ENCODE peak calls at places on chromosomes 12 and 14, in eight cellular contexts. One of them, this sample, is unnamed.

GRCh38 chr14:68894123-68894522 is 85.0 kb downstream of the ACTN1 start:
- DNase-seq in astrocyte of the spinal cord: no peak
- DNase-seq in prostate gland: no peak
- DNase-seq in progenitor cell of endocrine pancreas: no peak
- DNase-seq in GM12864: no peak
- DNase-seq in CD8-positive, alpha-beta T cell: no peak
- DNase-seq in mucosa of descending colon: no peak
- DNase-seq in SK-N-SH: no peak
- DNase-seq in this sample: no peak

GRCh38 chr14:26863736-26864135 is 265.9 kb upstream of the NOVA1 start:
- DNase-seq in astrocyte of the spinal cord: peak
- DNase-seq in mucosa of descending colon: no peak
- DNase-seq in prostate gland: no peak
- DNase-seq in CD8-positive, alpha-beta T cell: no peak
- DNase-seq in SK-N-SH: no peak
- DNase-seq in GM12864: no peak
- DNase-seq in progenitor cell of endocrine pancreas: no peak
- DNase-seq in this sample: no peak

GRCh38 chr12:114916531-114916930 is 232.6 kb upstream of the TBX3 start:
- DNase-seq in prostate gland: no peak
- DNase-seq in GM12864: no peak
- DNase-seq in mucosa of descending colon: no peak
- DNase-seq in astrocyte of the spinal cord: peak
- DNase-seq in SK-N-SH: no peak
- DNase-seq in progenitor cell of endocrine pancreas: no peak
- DNase-seq in CD8-positive, alpha-beta T cell: no peak
- DNase-seq in this sample: no peak

GRCh38 chr14:76720382-76720813 is 40.9 kb upstream of the VASH1 start:
- DNase-seq in CD8-positive, alpha-beta T cell: no peak
- DNase-seq in GM12864: peak
- DNase-seq in prostate gland: no peak
- DNase-seq in astrocyte of the spinal cord: peak
- DNase-seq in progenitor cell of endocrine pancreas: no peak
- DNase-seq in mucosa of descending colon: peak
- DNase-seq in SK-N-SH: peak
- DNase-seq in this sample: peak

GRCh38 chr14:101559624-101560533 is 1.4 kb upstream of the DIO3 start:
- DNase-seq in progenitor cell of endocrine pancreas: peak
- DNase-seq in mucosa of descending colon: peak
- DNase-seq in prostate gland: no peak
- DNase-seq in GM12864: no peak
- DNase-seq in astrocyte of the spinal cord: no peak
- DNase-seq in SK-N-SH: peak
- DNase-seq in CD8-positive, alpha-beta T cell: no peak
- DNase-seq in this sample: no peak

GRCh38 chr12:24948452-24948815 is 467 bp downstream of the BCAT1 start:
- DNase-seq in mucosa of descending colon: no peak
- DNase-seq in progenitor cell of endocrine pancreas: no peak
- DNase-seq in prostate gland: no peak
- DNase-seq in GM12864: peak
- DNase-seq in SK-N-SH: peak
- DNase-seq in astrocyte of the spinal cord: peak
- DNase-seq in CD8-positive, alpha-beta T cell: no peak
- DNase-seq in this sample: peak

GRCh38 chr12:49335118-49335954 is 1.7 kb downstream of the C1QL4 start:
- DNase-seq in SK-N-SH: no peak
- DNase-seq in prostate gland: no peak
- DNase-seq in progenitor cell of endocrine pancreas: no peak
- DNase-seq in GM12864: no peak
- DNase-seq in astrocyte of the spinal cord: no peak
- DNase-seq in CD8-positive, alpha-beta T cell: no peak
- DNase-seq in mucosa of descending colon: no peak
- DNase-seq in this sample: no peak

GRCh38 chr14:42110167-42110566 is 503.5 kb downstream of the LRFN5 start:
- DNase-seq in SK-N-SH: peak
- DNase-seq in progenitor cell of endocrine pancreas: no peak
- DNase-seq in prostate gland: no peak
- DNase-seq in GM12864: no peak
- DNase-seq in astrocyte of the spinal cord: peak
- DNase-seq in mucosa of descending colon: no peak
- DNase-seq in CD8-positive, alpha-beta T cell: no peak
- DNase-seq in this sample: peak

GRCh38 chr12:70365648-70366518 is at the start of gene KCNMB4:
- DNase-seq in GM12864: no peak
- DNase-seq in mucosa of descending colon: peak
- DNase-seq in prostate gland: peak
- DNase-seq in astrocyte of the spinal cord: peak
- DNase-seq in progenitor cell of endocrine pancreas: peak
- DNase-seq in CD8-positive, alpha-beta T cell: peak
- DNase-seq in SK-N-SH: peak
- DNase-seq in this sample: peak

GRCh38 chr14:90905531-90905930 is 89.3 kb upstream of the TTC7B start:
- DNase-seq in prostate gland: no peak
- DNase-seq in mucosa of descending colon: no peak
- DNase-seq in GM12864: peak
- DNase-seq in progenitor cell of endocrine pancreas: no peak
- DNase-seq in SK-N-SH: no peak
- DNase-seq in CD8-positive, alpha-beta T cell: no peak
- DNase-seq in astrocyte of the spinal cord: no peak
- DNase-seq in this sample: peak

GRCh38 chr14:93132472-93133065 is 16.8 kb upstream of the ITPK1 start:
- DNase-seq in SK-N-SH: peak
- DNase-seq in astrocyte of the spinal cord: peak
- DNase-seq in progenitor cell of endocrine pancreas: no peak
- DNase-seq in CD8-positive, alpha-beta T cell: peak
- DNase-seq in mucosa of descending colon: no peak
- DNase-seq in GM12864: no peak
- DNase-seq in prostate gland: no peak
- DNase-seq in this sample: no peak

GRCh38 chr14:67285876-67286452 is 44.7 kb downstream of the PALS1 start:
- DNase-seq in SK-N-SH: peak
- DNase-seq in GM12864: no peak
- DNase-seq in mucosa of descending colon: no peak
- DNase-seq in CD8-positive, alpha-beta T cell: no peak
- DNase-seq in astrocyte of the spinal cord: peak
- DNase-seq in prostate gland: no peak
- DNase-seq in progenitor cell of endocrine pancreas: no peak
- DNase-seq in this sample: peak

GRCh38 chr12:95218852-95219171 is 1.2 kb downstream of the VEZT start:
- DNase-seq in progenitor cell of endocrine pancreas: no peak
- DNase-seq in GM12864: no peak
- DNase-seq in prostate gland: no peak
- DNase-seq in mucosa of descending colon: peak
- DNase-seq in astrocyte of the spinal cord: no peak
- DNase-seq in CD8-positive, alpha-beta T cell: peak
- DNase-seq in SK-N-SH: no peak
- DNase-seq in this sample: peak

GRCh38 chr14:64012720-64013119 is 159.9 kb downstream of the SYNE2 start:
- DNase-seq in SK-N-SH: no peak
- DNase-seq in mucosa of descending colon: no peak
- DNase-seq in progenitor cell of endocrine pancreas: no peak
- DNase-seq in GM12864: no peak
- DNase-seq in prostate gland: no peak
- DNase-seq in astrocyte of the spinal cord: no peak
- DNase-seq in CD8-positive, alpha-beta T cell: no peak
- DNase-seq in this sample: no peak

GRCh38 chr12:109432842-109433304 is 44.2 kb downstream of the KCTD10 start:
- DNase-seq in prostate gland: peak
- DNase-seq in SK-N-SH: peak
- DNase-seq in astrocyte of the spinal cord: peak
- DNase-seq in mucosa of descending colon: peak
- DNase-seq in CD8-positive, alpha-beta T cell: peak
- DNase-seq in progenitor cell of endocrine pancreas: peak
- DNase-seq in GM12864: peak
- DNase-seq in this sample: peak
- TF ChIP-seq CTCF in prostate gland: peak
- TF ChIP-seq CTCF in SK-N-SH: peak
- TF ChIP-seq CTCF in astrocyte of the spinal cord: peak
- TF ChIP-seq CTCF in mucosa of descending colon: peak
- TF ChIP-seq CTCF in CD8-positive, alpha-beta T cell: peak
- TF ChIP-seq CTCF in progenitor cell of endocrine pancreas: peak
- TF ChIP-seq CTCF in GM12864: peak
- TF ChIP-seq CTCF in this sample: peak

GRCh38 chr12:17077594-17077993 is 471.6 kb upstream of the LMO3 start:
- DNase-seq in mucosa of descending colon: no peak
- DNase-seq in astrocyte of the spinal cord: no peak
- DNase-seq in CD8-positive, alpha-beta T cell: no peak
- DNase-seq in SK-N-SH: no peak
- DNase-seq in progenitor cell of endocrine pancreas: no peak
- DNase-seq in prostate gland: no peak
- DNase-seq in GM12864: no peak
- DNase-seq in this sample: no peak

GRCh38 chr12:17076335-17076734 is 470.4 kb upstream of the LMO3 start:
- DNase-seq in prostate gland: no peak
- DNase-seq in astrocyte of the spinal cord: peak
- DNase-seq in mucosa of descending colon: no peak
- DNase-seq in GM12864: no peak
- DNase-seq in progenitor cell of endocrine pancreas: no peak
- DNase-seq in CD8-positive, alpha-beta T cell: no peak
- DNase-seq in SK-N-SH: no peak
- DNase-seq in this sample: no peak

DNA sequence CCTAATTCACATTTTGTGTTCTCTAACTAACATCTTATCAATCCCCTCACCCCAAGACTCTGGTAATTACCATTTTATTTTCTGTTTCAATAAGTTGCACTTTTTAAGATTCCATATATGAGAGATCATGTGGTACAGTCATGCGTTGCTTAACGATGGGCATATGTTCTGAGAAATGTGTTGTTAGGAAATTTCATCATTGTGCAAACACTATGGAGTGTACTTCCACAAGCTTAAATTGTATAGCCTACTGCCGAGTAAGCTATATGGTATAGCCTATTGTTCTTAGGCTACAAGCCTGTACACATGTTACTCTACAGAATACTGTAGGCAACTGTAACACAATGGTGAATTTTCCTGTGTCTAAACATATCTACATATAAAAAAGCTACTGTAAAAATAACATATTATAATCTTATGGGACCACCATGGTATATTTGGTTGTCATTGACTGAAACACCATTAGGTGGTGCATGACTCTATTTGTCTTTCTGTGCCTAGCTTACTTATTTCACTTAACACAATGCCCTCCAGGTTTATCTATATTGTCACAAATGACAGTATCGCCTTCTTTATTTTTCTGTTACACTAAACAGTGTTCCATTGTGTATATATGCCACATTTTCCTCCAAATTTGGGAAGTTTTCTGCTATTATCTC is 473.4 kb upstream of the LMO3 start:
- DNase-seq in GM12864: no peak
- DNase-seq in SK-N-SH: no peak
- DNase-seq in CD8-positive, alpha-beta T cell: no peak
- DNase-seq in prostate gland: no peak
- DNase-seq in astrocyte of the spinal cord: no peak
- DNase-seq in mucosa of descending colon: no peak
- DNase-seq in progenitor cell of endocrine pancreas: no peak
- DNase-seq in this sample: no peak
- TF ChIP-seq CTCF in GM12864: no peak
- TF ChIP-seq CTCF in SK-N-SH: no peak
- TF ChIP-seq CTCF in CD8-positive, alpha-beta T cell: no peak
- TF ChIP-seq CTCF in prostate gland: no peak
- TF ChIP-seq CTCF in astrocyte of the spinal cord: no peak
- TF ChIP-seq CTCF in mucosa of descending colon: no peak
- TF ChIP-seq CTCF in progenitor cell of endocrine pancreas: peak
- TF ChIP-seq CTCF in this sample: no peak

GRCh38 chr14:65499138-65499537 is 86.6 kb downstream of the FUT8 start:
- DNase-seq in astrocyte of the spinal cord: no peak
- DNase-seq in mucosa of descending colon: no peak
- DNase-seq in prostate gland: no peak
- DNase-seq in CD8-positive, alpha-beta T cell: no peak
- DNase-seq in GM12864: no peak
- DNase-seq in progenitor cell of endocrine pancreas: no peak
- DNase-seq in SK-N-SH: no peak
- DNase-seq in this sample: no peak

GRCh38 chr14:65500075-65500474 is 87.5 kb downstream of the FUT8 start:
- DNase-seq in astrocyte of the spinal cord: no peak
- DNase-seq in SK-N-SH: no peak
- DNase-seq in progenitor cell of endocrine pancreas: no peak
- DNase-seq in prostate gland: no peak
- DNase-seq in GM12864: no peak
- DNase-seq in mucosa of descending colon: no peak
- DNase-seq in CD8-positive, alpha-beta T cell: no peak
- DNase-seq in this sample: no peak

GRCh38 chr14:65496178-65496993 is 83.9 kb downstream of the FUT8 start:
- DNase-seq in GM12864: no peak
- DNase-seq in astrocyte of the spinal cord: peak
- DNase-seq in mucosa of descending colon: no peak
- DNase-seq in SK-N-SH: no peak
- DNase-seq in progenitor cell of endocrine pancreas: no peak
- DNase-seq in prostate gland: no peak
- DNase-seq in CD8-positive, alpha-beta T cell: no peak
- DNase-seq in this sample: no peak

GRCh38 chr14:65502676-65503124 is 90.2 kb downstream of the FUT8 start:
- DNase-seq in astrocyte of the spinal cord: peak
- DNase-seq in CD8-positive, alpha-beta T cell: no peak
- DNase-seq in prostate gland: no peak
- DNase-seq in GM12864: no peak
- DNase-seq in mucosa of descending colon: no peak
- DNase-seq in SK-N-SH: no peak
- DNase-seq in progenitor cell of endocrine pancreas: no peak
- DNase-seq in this sample: no peak

GRCh38 chr14:65501328-65501727 is 88.8 kb downstream of the FUT8 start:
- DNase-seq in GM12864: no peak
- DNase-seq in CD8-positive, alpha-beta T cell: no peak
- DNase-seq in prostate gland: no peak
- DNase-seq in astrocyte of the spinal cord: no peak
- DNase-seq in progenitor cell of endocrine pancreas: no peak
- DNase-seq in SK-N-SH: no peak
- DNase-seq in mucosa of descending colon: no peak
- DNase-seq in this sample: no peak
- TF ChIP-seq CTCF in GM12864: peak
- TF ChIP-seq CTCF in CD8-positive, alpha-beta T cell: no peak
- TF ChIP-seq CTCF in prostate gland: no peak
- TF ChIP-seq CTCF in astrocyte of the spinal cord: peak
- TF ChIP-seq CTCF in progenitor cell of endocrine pancreas: no peak
- TF ChIP-seq CTCF in SK-N-SH: no peak
- TF ChIP-seq CTCF in mucosa of descending colon: no peak
- TF ChIP-seq CTCF in this sample: no peak

DNA sequence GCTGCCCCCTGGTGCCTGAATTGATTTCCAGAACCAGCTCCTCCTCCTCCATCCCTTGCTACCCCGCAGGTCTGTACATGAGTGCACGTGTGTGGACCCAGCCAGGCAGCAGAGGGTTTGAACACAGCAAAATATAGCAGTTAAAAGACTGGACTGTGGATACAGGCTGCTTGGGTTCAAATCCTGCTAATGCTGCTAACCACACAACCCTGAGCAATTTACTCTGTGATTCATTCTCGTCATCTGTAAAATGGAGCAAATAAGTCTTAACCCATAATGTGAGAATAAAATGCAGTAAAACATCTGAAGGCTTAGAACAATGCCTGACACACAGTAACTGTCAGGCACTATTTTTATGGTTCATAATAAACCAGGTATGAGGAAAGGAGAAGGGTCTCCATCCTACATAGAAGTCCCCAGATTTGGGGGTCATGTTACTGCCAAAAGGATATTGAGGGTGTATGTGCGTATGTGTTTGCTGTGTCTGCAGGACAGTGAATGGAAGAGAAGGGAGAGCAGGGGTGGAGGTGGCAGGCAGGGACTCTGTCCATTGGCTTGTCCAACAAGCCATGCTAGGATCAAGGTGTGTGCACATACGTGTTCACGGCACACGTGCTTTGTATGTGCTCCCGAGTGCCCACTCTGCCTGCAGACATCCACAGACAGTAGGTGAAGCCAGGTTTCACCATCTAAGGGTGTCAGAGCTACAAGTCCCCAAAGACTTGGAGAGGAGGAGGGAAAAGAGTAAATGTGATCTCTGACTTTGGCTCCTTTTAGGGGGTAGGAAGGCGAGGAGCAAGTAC is 1.5 kb upstream of the STAT6 start:
- DNase-seq in astrocyte of the spinal cord: no peak
- DNase-seq in CD8-positive, alpha-beta T cell: no peak
- DNase-seq in prostate gland: no peak
- DNase-seq in GM12864: no peak
- DNase-seq in SK-N-SH: no peak
- DNase-seq in mucosa of descending colon: peak
- DNase-seq in progenitor cell of endocrine pancreas: no peak
- DNase-seq in this sample: no peak
- TF ChIP-seq CTCF in astrocyte of the spinal cord: peak
- TF ChIP-seq CTCF in CD8-positive, alpha-beta T cell: peak
- TF ChIP-seq CTCF in prostate gland: no peak
- TF ChIP-seq CTCF in GM12864: peak
- TF ChIP-seq CTCF in SK-N-SH: peak
- TF ChIP-seq CTCF in mucosa of descending colon: peak
- TF ChIP-seq CTCF in progenitor cell of endocrine pancreas: peak
- TF ChIP-seq CTCF in this sample: peak